ENCODE peak calls at places on chromosomes 6 and 20, in seven cellular contexts. L is amygdala; I is T-helper 2 cell treated with Interferon-gamma antibody and Interleukin-4, amounts not matched to agents 5 μg/mL and 100 μg/mL, for 36 hours; N is activated CD8-positive, alpha-beta memory T cell treated with anti-CD3 and anti-CD28 coated beads for 24 hours; U is hypothalamus; K is GM20000; Q is HTR-8/SVneo. B is an unnamed sample.

GRCh38 chr20:41428285-41428684 is 61.7 kb upstream of the EMILIN3 start:
- DNase-seq in L (no peak), I (peak), N (no peak), U (no peak), K (no peak), Q (peak), B (no peak)

GRCh38 chr6:77543601-77544000 is 80.3 kb upstream of the HTR1B start:
- DNase-seq in L (no peak), I (no peak), N (no peak), U (no peak), K (no peak), Q (no peak), B (no peak)

GRCh38 chr6:92473056-92473455 is 946.3 kb downstream of the EPHA7 start:
- DNase-seq in L (no peak), I (no peak), N (no peak), U (no peak), K (no peak), Q (no peak), B (no peak)

GRCh38 chr6:161367472-161367871 is 93.6 kb upstream of the AGPAT4 start:
- DNase-seq in L (no peak), I (no peak), N (no peak), U (no peak), K (no peak), Q (no peak), B (no peak)

GRCh38 chr6:75880305-75880704 is 131.3 kb downstream of the MYO6 start:
- DNase-seq in L (no peak), I (no peak), N (no peak), U (no peak), K (no peak), Q (no peak), B (no peak)

GRCh38 chr6:142030115-142030619 is 102.6 kb upstream of the GJE1 start:
- DNase-seq in L (no peak), I (no peak), N (no peak), U (no peak), K (no peak), Q (no peak), B (no peak)

GRCh38 chr6:87909849-87910248 is 137.8 kb upstream of the SPACA1 start:
- DNase-seq in L (no peak), I (peak), N (no peak), U (no peak), K (no peak), Q (peak), B (no peak)

GRCh38 chr6:96520851-96521115 is 823 bp upstream of the UFL1 start:
- DNase-seq in L (no peak), I (no peak), N (no peak), U (no peak), K (no peak), Q (no peak), B (no peak)

GRCh38 chr20:57559286-57559627 is 1.7 kb upstream of the PCK1 start:
- DNase-seq in L (no peak), I (no peak), N (no peak), U (no peak), K (no peak), Q (no peak), B (no peak)

GRCh38 chr20:44841955-44842354 is 31.6 kb upstream of the RIMS4 start:
- DNase-seq in L (no peak), I (no peak), N (no peak), U (no peak), K (no peak), Q (no peak), B (no peak)